ENCODE peak calls at places on chromosomes 6 and 20, in eight cellular contexts. Q is ovary; Z is brain microvascular endothelial cell; S is transverse colon; D is heart left ventricle; O is heart right ventricle; F is thoracic aorta; H is CD8-positive, alpha-beta memory T cell. C is an unnamed sample.
A peak's percentile ranks its signal among the peaks of the same experiment; 100 is the strongest.

GRCh38 chr20:46963758-46964181 is 69.1 kb downstream of the EYA2 start:
- DNase-seq in F (no peak), Q (no peak), S (no peak), H (no peak), Z (no peak), O (no peak), D (no peak), C (no peak)

GRCh38 chr6:81003156-81003555 is 749.3 kb downstream of the TENT5A start:
- DNase-seq in H (no peak), Z (no peak), F (no peak), Q (no peak), S (no peak), D (no peak), O (no peak), C (no peak)

GRCh38 chr6:31308050-31308844 is 36.4 kb upstream of the HLA-C start:
- DNase-seq in Q (no peak), Z (no peak), S (peak; percentile 73), F (no peak), D (no peak), H (peak; percentile 65), O (no peak), C (no peak)

GRCh38 chr20:17936791-17937687 is 31.6 kb downstream of the SNX5 start:
- DNase-seq in H (no peak), Z (peak; percentile 79), S (peak; percentile 60), D (peak; percentile 80), O (peak; percentile 56), Q (peak; percentile 71), F (no peak), C (no peak)

GRCh38 chr6:25175216-25175615 is 104.0 kb upstream of the CARMIL1 start:
- DNase-seq in D (no peak), Q (no peak), H (no peak), Z (no peak), O (no peak), S (peak; percentile 36), F (no peak), C (no peak)

GRCh38 chr20:58306421-58307261 is 2.9 kb upstream of the RAB22A start:
- DNase-seq in D (no peak), O (peak; percentile 28), S (peak; percentile 46), H (peak; percentile 70), Q (no peak), F (no peak), Z (peak; percentile 92), C (no peak)

GRCh38 chr20:6008254-6008653 is 45.6 kb downstream of the LRRN4 start:
- DNase-seq in S (peak; percentile 27), H (no peak), D (peak; percentile 67), O (peak; percentile 22), Z (peak; percentile 77), Q (peak; percentile 58), F (peak; percentile 50), C (peak; percentile 77)

GRCh38 chr20:64136004-64136710 is 28.1 kb upstream of the MYT1 start:
- DNase-seq in Z (no peak), H (no peak), S (no peak), Q (no peak), O (no peak), F (no peak), D (no peak), C (no peak)

GRCh38 chr6:155215906-155216305 is 47.9 kb upstream of the CLDN20 start:
- DNase-seq in D (no peak), Z (no peak), F (no peak), S (no peak), O (no peak), H (no peak), Q (no peak), C (no peak)

GRCh38 chr20:1370548-1371110 is 22.2 kb downstream of the FKBP1A start:
- DNase-seq in O (no peak), D (no peak), H (no peak), S (no peak), F (no peak), Q (no peak), Z (no peak), C (no peak)

GRCh38 chr6:50837589-50838445 is 19.1 kb downstream of the TFAP2B start:
- DNase-seq in H (no peak), O (no peak), Z (no peak), S (no peak), F (no peak), Q (no peak), D (no peak), C (no peak)

GRCh38 chr20:49729780-49730179 is 16.1 kb upstream of the B4GALT5 start:
- DNase-seq in O (no peak), H (no peak), Q (no peak), Z (peak; percentile 6), S (no peak), F (no peak), D (no peak), C (no peak)

GRCh38 chr6:31547727-31548422 is 467 bp downstream of the NFKBIL1 start:
- DNase-seq in Q (peak; percentile 60), O (no peak), F (no peak), D (no peak), H (no peak), S (no peak), Z (no peak), C (no peak)

GRCh38 chr6:125262026-125263013 is 39.4 kb downstream of the HDDC2 start:
- DNase-seq in F (no peak), Q (no peak), Z (peak; percentile 74), H (no peak), O (no peak), D (no peak), S (no peak), C (no peak)

GRCh38 chr6:32816746-32817204 is at the start of gene HLA-DOB:
- DNase-seq in F (no peak), S (no peak), H (no peak), D (no peak), Q (no peak), O (no peak), Z (no peak), C (no peak)

GRCh38 chr6:17998003-17998402 is 10.6 kb upstream of the KIF13A start:
- DNase-seq in Q (no peak), S (no peak), F (no peak), O (no peak), Z (no peak), D (no peak), H (no peak), C (no peak)

GRCh38 chr20:7152071-7152470 is 384.6 kb downstream of the BMP2 start:
- DNase-seq in O (no peak), S (no peak), Z (no peak), H (no peak), Q (no peak), F (no peak), D (no peak), C (no peak)

GRCh38 chr6:159893064-159893463 is 2.3 kb downstream of the MAS1 start:
- DNase-seq in D (no peak), Q (no peak), F (no peak), O (no peak), S (no peak), H (no peak), Z (no peak), C (no peak)

GRCh38 chr6:83867527-83868161 is 8.2 kb downstream of the CYB5R4 start:
- DNase-seq in S (peak; percentile 36), Q (peak; percentile 37), D (peak; percentile 40), H (no peak), Z (peak; percentile 98), F (no peak), O (no peak), C (peak; percentile 55)

GRCh38 chr6:34041385-34041784 is 104.5 kb downstream of the GRM4 start:
- DNase-seq in Q (no peak), S (no peak), Z (no peak), H (no peak), F (no peak), D (no peak), O (no peak), C (no peak)

DNA sequence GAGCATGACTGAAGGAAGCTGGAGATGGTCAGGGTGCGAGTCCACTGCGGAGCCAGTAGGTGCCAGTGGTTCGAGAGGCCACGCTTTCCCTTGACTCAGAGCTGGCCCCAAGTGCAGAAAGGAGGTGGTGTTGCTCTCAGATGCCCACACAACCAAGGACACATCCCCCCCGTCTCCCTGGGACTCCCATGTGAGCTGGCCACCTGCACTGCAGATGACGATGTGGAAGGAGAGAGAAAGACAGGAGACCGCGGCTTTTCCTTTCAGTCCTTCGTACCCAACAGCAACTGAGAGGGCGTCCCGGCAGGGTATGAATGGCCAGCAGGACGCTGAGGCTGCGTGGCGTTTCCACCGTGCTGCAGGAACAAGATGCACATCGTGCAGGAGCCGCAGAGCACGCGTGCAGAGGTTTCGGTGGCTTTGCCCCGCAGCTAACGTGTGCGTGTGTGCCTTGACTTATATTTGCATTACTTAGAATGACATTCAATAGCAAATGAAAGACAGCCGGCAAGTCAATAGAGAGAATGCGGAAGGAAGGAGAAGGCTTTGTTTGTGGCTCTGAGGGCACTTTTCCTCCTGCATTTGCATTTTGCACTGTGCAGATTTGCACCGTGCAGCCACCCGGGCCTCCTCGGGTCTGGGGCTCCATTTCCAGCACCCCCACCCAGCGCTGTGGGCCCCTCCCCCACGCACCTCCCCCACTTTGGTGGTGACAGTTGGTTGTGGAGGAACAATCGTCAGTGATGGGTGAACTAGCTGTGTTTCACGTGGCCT is 26.3 kb upstream of the BHLHE23 start:
- DNase-seq in D (peak; percentile 16), O (no peak), H (no peak), F (no peak), S (no peak), Q (peak; percentile 21), Z (no peak), C (no peak)
- H3K4me3 ChIP-seq in D (no peak overlapping the region), O (no peak overlapping the region), H (peak overlapping the region; percentile 12), F (no peak overlapping the region), S (no peak overlapping the region), Q (no peak overlapping the region), Z (no peak overlapping the region), C (no peak overlapping the region)

DNA sequence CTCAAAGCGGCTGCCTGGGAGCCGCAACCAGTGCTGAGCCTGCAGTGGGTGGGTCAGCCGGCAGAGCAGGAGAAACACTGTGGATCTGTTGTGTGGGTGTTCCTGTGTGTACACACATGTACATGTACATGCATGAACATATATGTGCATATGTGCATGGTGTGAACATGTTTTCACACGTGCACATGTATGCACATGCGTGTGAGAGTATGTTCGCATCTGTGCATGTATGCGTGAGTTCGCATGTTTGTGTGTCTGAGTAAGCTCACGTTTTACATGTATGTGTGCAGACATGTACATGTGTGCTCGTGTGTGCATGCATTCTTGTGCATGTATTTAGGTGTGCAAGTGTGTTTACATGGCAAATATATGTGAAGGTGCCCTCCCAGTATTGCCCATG is 302.6 kb downstream of the CDH4 start:
- DNase-seq in Q (no peak), Z (no peak), O (no peak), S (no peak), F (no peak), D (no peak), H (no peak), C (no peak)
- H3K27me3 ChIP-seq in Q (no peaks in the 10 kb centered on the region), Z (no peaks in the 10 kb centered on the region), O (peaks cover 16% of the 10 kb centered on the region), S (peaks cover 2% of the 10 kb centered on the region), F (no peaks in the 10 kb centered on the region), D (no peaks in the 10 kb centered on the region), H (no peaks in the 10 kb centered on the region), C (no peaks in the 10 kb centered on the region)

GRCh38 chr6:152300517-152300916 is 336.6 kb downstream of the SYNE1 start:
- DNase-seq in O (no peak), Q (no peak), F (no peak), Z (no peak), D (no peak), S (no peak), H (no peak), C (no peak)
- H3K4me3 ChIP-seq in O (no peak overlapping the region), Q (no peak overlapping the region), F (peak overlapping the region; percentile 77), Z (no peak overlapping the region), D (peak overlapping the region; percentile 70), S (no peak overlapping the region), H (peak overlapping the region; percentile 97), C (no peak overlapping the region)

DNA sequence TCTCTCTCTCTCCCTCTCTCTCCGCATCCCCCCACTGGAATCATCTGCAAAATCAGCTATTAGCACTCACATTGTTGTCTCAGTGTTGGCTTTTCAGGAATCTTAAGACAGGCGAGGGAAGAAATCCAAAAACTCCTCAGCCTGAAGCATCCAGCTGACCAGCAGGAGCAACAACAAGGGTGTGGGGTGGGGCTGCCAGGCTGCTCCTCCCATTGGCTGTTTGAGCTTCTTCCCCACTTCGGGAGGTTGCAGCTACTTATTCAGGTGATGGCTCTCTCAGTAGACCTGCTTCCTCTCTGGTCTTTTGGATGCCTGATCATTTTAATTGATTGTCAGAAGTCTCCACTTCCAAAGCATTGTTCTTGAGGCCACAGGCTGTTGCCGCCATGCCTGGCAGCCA is 24.1 kb upstream of the SLC32A1 start:
- DNase-seq in O (no peak), F (no peak), Q (no peak), H (no peak), S (no peak), D (no peak), Z (no peak), C (no peak)
- H3K27me3 ChIP-seq in O (peaks cover 57% of the 10 kb centered on the region), F (no peaks in the 10 kb centered on the region), Q (no peaks in the 10 kb centered on the region), H (peaks cover 13% of the 10 kb centered on the region), S (no peaks in the 10 kb centered on the region), D (no peaks in the 10 kb centered on the region), Z (peaks cover 3% of the 10 kb centered on the region), C (no peaks in the 10 kb centered on the region)